ENCODE peak calls at places on chromosomes 1 and 21, in nine cellular contexts. One of them, this sample, is unnamed.

GRCh38 chr1:180953291-180953747 is 40.6 kb downstream of the KIAA1614 start:
- DNase-seq in GM23338: peak
- DNase-seq in neural progenitor cell: no peak
- DNase-seq in activated T-helper 1 cell treated with Interleukin-2 at 50 U/mL for 16 hours: no peak
- DNase-seq in KG1: no peak
- DNase-seq in stimulated activated CD4-positive, alpha-beta T cell treated with anti-CD3 and anti-CD28 coated beads, Interleukin-12 subunit alpha, Interleukin-12 subunit beta, amount 100 ng/mL, for 4 hours: peak
- DNase-seq in activated CD8-positive, alpha-beta memory T cell treated with anti-CD3 and anti-CD28 coated beads for 1 hour: no peak
- DNase-seq in activated T-helper 2 cell treated with anti-CD3 and anti-CD28 coated beads, Interferon-gamma antibody, Interleukin-2, Interleukin-4, amounts not matched to agents 10 μg/mL and 5 μg/mL and 100 μg/mL, durations not matched to agents 14 hours and 24 hours and 36 hours: no peak
- DNase-seq in H7: peak
- DNase-seq in this sample: no peak

GRCh38 chr21:34933609-34934345 is 115.3 kb downstream of the RUNX1 start:
- DNase-seq in GM23338: no peak
- DNase-seq in neural progenitor cell: no peak
- DNase-seq in activated T-helper 1 cell treated with Interleukin-2 at 50 U/mL for 16 hours: no peak
- DNase-seq in KG1: no peak
- DNase-seq in stimulated activated CD4-positive, alpha-beta T cell treated with anti-CD3 and anti-CD28 coated beads, Interleukin-12 subunit alpha, Interleukin-12 subunit beta, amount 100 ng/mL, for 4 hours: no peak
- DNase-seq in activated CD8-positive, alpha-beta memory T cell treated with anti-CD3 and anti-CD28 coated beads for 1 hour: no peak
- DNase-seq in activated T-helper 2 cell treated with anti-CD3 and anti-CD28 coated beads, Interferon-gamma antibody, Interleukin-2, Interleukin-4, amounts not matched to agents 10 μg/mL and 5 μg/mL and 100 μg/mL, durations not matched to agents 14 hours and 24 hours and 36 hours: peak
- DNase-seq in H7: no peak
- DNase-seq in this sample: no peak

GRCh38 chr1:23019851-23020625 is 770 bp downstream of the KDM1A start:
- DNase-seq in GM23338: peak
- DNase-seq in neural progenitor cell: peak
- DNase-seq in activated T-helper 1 cell treated with Interleukin-2 at 50 U/mL for 16 hours: no peak
- DNase-seq in KG1: peak
- DNase-seq in stimulated activated CD4-positive, alpha-beta T cell treated with anti-CD3 and anti-CD28 coated beads, Interleukin-12 subunit alpha, Interleukin-12 subunit beta, amount 100 ng/mL, for 4 hours: peak
- DNase-seq in activated CD8-positive, alpha-beta memory T cell treated with anti-CD3 and anti-CD28 coated beads for 1 hour: no peak
- DNase-seq in activated T-helper 2 cell treated with anti-CD3 and anti-CD28 coated beads, Interferon-gamma antibody, Interleukin-2, Interleukin-4, amounts not matched to agents 10 μg/mL and 5 μg/mL and 100 μg/mL, durations not matched to agents 14 hours and 24 hours and 36 hours: peak
- DNase-seq in H7: peak
- DNase-seq in this sample: peak

GRCh38 chr1:242004751-242005495 is 6.0 kb upstream of the MAP1LC3C start:
- DNase-seq in GM23338: peak
- DNase-seq in neural progenitor cell: no peak
- DNase-seq in activated T-helper 1 cell treated with Interleukin-2 at 50 U/mL for 16 hours: no peak
- DNase-seq in KG1: no peak
- DNase-seq in stimulated activated CD4-positive, alpha-beta T cell treated with anti-CD3 and anti-CD28 coated beads, Interleukin-12 subunit alpha, Interleukin-12 subunit beta, amount 100 ng/mL, for 4 hours: no peak
- DNase-seq in activated CD8-positive, alpha-beta memory T cell treated with anti-CD3 and anti-CD28 coated beads for 1 hour: no peak
- DNase-seq in activated T-helper 2 cell treated with anti-CD3 and anti-CD28 coated beads, Interferon-gamma antibody, Interleukin-2, Interleukin-4, amounts not matched to agents 10 μg/mL and 5 μg/mL and 100 μg/mL, durations not matched to agents 14 hours and 24 hours and 36 hours: no peak
- DNase-seq in H7: no peak
- DNase-seq in this sample: no peak

GRCh38 chr1:96973605-96974004 is 252.0 kb downstream of the PTBP2 start:
- DNase-seq in GM23338: no peak
- DNase-seq in neural progenitor cell: no peak
- DNase-seq in activated T-helper 1 cell treated with Interleukin-2 at 50 U/mL for 16 hours: no peak
- DNase-seq in KG1: no peak
- DNase-seq in stimulated activated CD4-positive, alpha-beta T cell treated with anti-CD3 and anti-CD28 coated beads, Interleukin-12 subunit alpha, Interleukin-12 subunit beta, amount 100 ng/mL, for 4 hours: no peak
- DNase-seq in activated CD8-positive, alpha-beta memory T cell treated with anti-CD3 and anti-CD28 coated beads for 1 hour: no peak
- DNase-seq in activated T-helper 2 cell treated with anti-CD3 and anti-CD28 coated beads, Interferon-gamma antibody, Interleukin-2, Interleukin-4, amounts not matched to agents 10 μg/mL and 5 μg/mL and 100 μg/mL, durations not matched to agents 14 hours and 24 hours and 36 hours: no peak
- DNase-seq in H7: no peak
- DNase-seq in this sample: no peak

GRCh38 chr1:60088620-60089155 is 15.1 kb upstream of the C1orf87 start:
- DNase-seq in GM23338: peak
- DNase-seq in neural progenitor cell: no peak
- DNase-seq in activated T-helper 1 cell treated with Interleukin-2 at 50 U/mL for 16 hours: no peak
- DNase-seq in KG1: no peak
- DNase-seq in stimulated activated CD4-positive, alpha-beta T cell treated with anti-CD3 and anti-CD28 coated beads, Interleukin-12 subunit alpha, Interleukin-12 subunit beta, amount 100 ng/mL, for 4 hours: no peak
- DNase-seq in activated CD8-positive, alpha-beta memory T cell treated with anti-CD3 and anti-CD28 coated beads for 1 hour: no peak
- DNase-seq in activated T-helper 2 cell treated with anti-CD3 and anti-CD28 coated beads, Interferon-gamma antibody, Interleukin-2, Interleukin-4, amounts not matched to agents 10 μg/mL and 5 μg/mL and 100 μg/mL, durations not matched to agents 14 hours and 24 hours and 36 hours: no peak
- DNase-seq in H7: no peak
- DNase-seq in this sample: no peak

GRCh38 chr1:185467125-185467524 is 150.1 kb upstream of the IVNS1ABP start:
- DNase-seq in GM23338: no peak
- DNase-seq in neural progenitor cell: no peak
- DNase-seq in activated T-helper 1 cell treated with Interleukin-2 at 50 U/mL for 16 hours: no peak
- DNase-seq in KG1: no peak
- DNase-seq in stimulated activated CD4-positive, alpha-beta T cell treated with anti-CD3 and anti-CD28 coated beads, Interleukin-12 subunit alpha, Interleukin-12 subunit beta, amount 100 ng/mL, for 4 hours: no peak
- DNase-seq in activated CD8-positive, alpha-beta memory T cell treated with anti-CD3 and anti-CD28 coated beads for 1 hour: no peak
- DNase-seq in activated T-helper 2 cell treated with anti-CD3 and anti-CD28 coated beads, Interferon-gamma antibody, Interleukin-2, Interleukin-4, amounts not matched to agents 10 μg/mL and 5 μg/mL and 100 μg/mL, durations not matched to agents 14 hours and 24 hours and 36 hours: no peak
- DNase-seq in H7: no peak
- DNase-seq in this sample: no peak

GRCh38 chr1:106768501-106768900 is 288.0 kb upstream of the PRMT6 start:
- DNase-seq in GM23338: no peak
- DNase-seq in neural progenitor cell: no peak
- DNase-seq in activated T-helper 1 cell treated with Interleukin-2 at 50 U/mL for 16 hours: no peak
- DNase-seq in KG1: no peak
- DNase-seq in stimulated activated CD4-positive, alpha-beta T cell treated with anti-CD3 and anti-CD28 coated beads, Interleukin-12 subunit alpha, Interleukin-12 subunit beta, amount 100 ng/mL, for 4 hours: no peak
- DNase-seq in activated CD8-positive, alpha-beta memory T cell treated with anti-CD3 and anti-CD28 coated beads for 1 hour: no peak
- DNase-seq in activated T-helper 2 cell treated with anti-CD3 and anti-CD28 coated beads, Interferon-gamma antibody, Interleukin-2, Interleukin-4, amounts not matched to agents 10 μg/mL and 5 μg/mL and 100 μg/mL, durations not matched to agents 14 hours and 24 hours and 36 hours: no peak
- DNase-seq in H7: no peak
- DNase-seq in this sample: no peak

GRCh38 chr1:23657659-23658275 is 33.8 kb upstream of the RPL11 start:
- DNase-seq in GM23338: peak
- DNase-seq in neural progenitor cell: peak
- DNase-seq in activated T-helper 1 cell treated with Interleukin-2 at 50 U/mL for 16 hours: no peak
- DNase-seq in KG1: no peak
- DNase-seq in stimulated activated CD4-positive, alpha-beta T cell treated with anti-CD3 and anti-CD28 coated beads, Interleukin-12 subunit alpha, Interleukin-12 subunit beta, amount 100 ng/mL, for 4 hours: peak
- DNase-seq in activated CD8-positive, alpha-beta memory T cell treated with anti-CD3 and anti-CD28 coated beads for 1 hour: no peak
- DNase-seq in activated T-helper 2 cell treated with anti-CD3 and anti-CD28 coated beads, Interferon-gamma antibody, Interleukin-2, Interleukin-4, amounts not matched to agents 10 μg/mL and 5 μg/mL and 100 μg/mL, durations not matched to agents 14 hours and 24 hours and 36 hours: peak
- DNase-seq in H7: peak
- DNase-seq in this sample: no peak

GRCh38 chr1:226748306-226748705 is 9.2 kb upstream of the ITPKB start:
- DNase-seq in GM23338: no peak
- DNase-seq in neural progenitor cell: no peak
- DNase-seq in activated T-helper 1 cell treated with Interleukin-2 at 50 U/mL for 16 hours: no peak
- DNase-seq in KG1: no peak
- DNase-seq in stimulated activated CD4-positive, alpha-beta T cell treated with anti-CD3 and anti-CD28 coated beads, Interleukin-12 subunit alpha, Interleukin-12 subunit beta, amount 100 ng/mL, for 4 hours: no peak
- DNase-seq in activated CD8-positive, alpha-beta memory T cell treated with anti-CD3 and anti-CD28 coated beads for 1 hour: no peak
- DNase-seq in activated T-helper 2 cell treated with anti-CD3 and anti-CD28 coated beads, Interferon-gamma antibody, Interleukin-2, Interleukin-4, amounts not matched to agents 10 μg/mL and 5 μg/mL and 100 μg/mL, durations not matched to agents 14 hours and 24 hours and 36 hours: no peak
- DNase-seq in H7: no peak
- DNase-seq in this sample: no peak

GRCh38 chr1:84758968-84759491 is 68.8 kb upstream of the SSX2IP start:
- DNase-seq in GM23338: no peak
- DNase-seq in neural progenitor cell: no peak
- DNase-seq in activated T-helper 1 cell treated with Interleukin-2 at 50 U/mL for 16 hours: no peak
- DNase-seq in KG1: no peak
- DNase-seq in stimulated activated CD4-positive, alpha-beta T cell treated with anti-CD3 and anti-CD28 coated beads, Interleukin-12 subunit alpha, Interleukin-12 subunit beta, amount 100 ng/mL, for 4 hours: peak
- DNase-seq in activated CD8-positive, alpha-beta memory T cell treated with anti-CD3 and anti-CD28 coated beads for 1 hour: no peak
- DNase-seq in activated T-helper 2 cell treated with anti-CD3 and anti-CD28 coated beads, Interferon-gamma antibody, Interleukin-2, Interleukin-4, amounts not matched to agents 10 μg/mL and 5 μg/mL and 100 μg/mL, durations not matched to agents 14 hours and 24 hours and 36 hours: no peak
- DNase-seq in H7: no peak
- DNase-seq in this sample: peak

GRCh38 chr1:76933847-76934657 is 66.8 kb downstream of the ST6GALNAC5 start:
- DNase-seq in GM23338: peak
- DNase-seq in neural progenitor cell: peak
- DNase-seq in activated T-helper 1 cell treated with Interleukin-2 at 50 U/mL for 16 hours: no peak
- DNase-seq in KG1: no peak
- DNase-seq in stimulated activated CD4-positive, alpha-beta T cell treated with anti-CD3 and anti-CD28 coated beads, Interleukin-12 subunit alpha, Interleukin-12 subunit beta, amount 100 ng/mL, for 4 hours: no peak
- DNase-seq in activated CD8-positive, alpha-beta memory T cell treated with anti-CD3 and anti-CD28 coated beads for 1 hour: no peak
- DNase-seq in activated T-helper 2 cell treated with anti-CD3 and anti-CD28 coated beads, Interferon-gamma antibody, Interleukin-2, Interleukin-4, amounts not matched to agents 10 μg/mL and 5 μg/mL and 100 μg/mL, durations not matched to agents 14 hours and 24 hours and 36 hours: no peak
- DNase-seq in H7: peak
- DNase-seq in this sample: no peak

GRCh38 chr1:246213036-246213435 is 294.0 kb downstream of the SMYD3 start:
- DNase-seq in GM23338: no peak
- DNase-seq in neural progenitor cell: no peak
- DNase-seq in activated T-helper 1 cell treated with Interleukin-2 at 50 U/mL for 16 hours: no peak
- DNase-seq in KG1: no peak
- DNase-seq in stimulated activated CD4-positive, alpha-beta T cell treated with anti-CD3 and anti-CD28 coated beads, Interleukin-12 subunit alpha, Interleukin-12 subunit beta, amount 100 ng/mL, for 4 hours: no peak
- DNase-seq in activated CD8-positive, alpha-beta memory T cell treated with anti-CD3 and anti-CD28 coated beads for 1 hour: no peak
- DNase-seq in activated T-helper 2 cell treated with anti-CD3 and anti-CD28 coated beads, Interferon-gamma antibody, Interleukin-2, Interleukin-4, amounts not matched to agents 10 μg/mL and 5 μg/mL and 100 μg/mL, durations not matched to agents 14 hours and 24 hours and 36 hours: no peak
- DNase-seq in H7: no peak
- DNase-seq in this sample: no peak

GRCh38 chr1:145999321-146000024 is 3.1 kb upstream of the TXNIP start:
- DNase-seq in GM23338: no peak
- DNase-seq in neural progenitor cell: no peak
- DNase-seq in activated T-helper 1 cell treated with Interleukin-2 at 50 U/mL for 16 hours: no peak
- DNase-seq in KG1: no peak
- DNase-seq in stimulated activated CD4-positive, alpha-beta T cell treated with anti-CD3 and anti-CD28 coated beads, Interleukin-12 subunit alpha, Interleukin-12 subunit beta, amount 100 ng/mL, for 4 hours: no peak
- DNase-seq in activated CD8-positive, alpha-beta memory T cell treated with anti-CD3 and anti-CD28 coated beads for 1 hour: no peak
- DNase-seq in activated T-helper 2 cell treated with anti-CD3 and anti-CD28 coated beads, Interferon-gamma antibody, Interleukin-2, Interleukin-4, amounts not matched to agents 10 μg/mL and 5 μg/mL and 100 μg/mL, durations not matched to agents 14 hours and 24 hours and 36 hours: no peak
- DNase-seq in H7: no peak
- DNase-seq in this sample: no peak

GRCh38 chr21:25691931-25692330 is 42.8 kb downstream of the ATP5PF start:
- DNase-seq in GM23338: no peak
- DNase-seq in neural progenitor cell: no peak
- DNase-seq in activated T-helper 1 cell treated with Interleukin-2 at 50 U/mL for 16 hours: no peak
- DNase-seq in KG1: no peak
- DNase-seq in stimulated activated CD4-positive, alpha-beta T cell treated with anti-CD3 and anti-CD28 coated beads, Interleukin-12 subunit alpha, Interleukin-12 subunit beta, amount 100 ng/mL, for 4 hours: no peak
- DNase-seq in activated CD8-positive, alpha-beta memory T cell treated with anti-CD3 and anti-CD28 coated beads for 1 hour: no peak
- DNase-seq in activated T-helper 2 cell treated with anti-CD3 and anti-CD28 coated beads, Interferon-gamma antibody, Interleukin-2, Interleukin-4, amounts not matched to agents 10 μg/mL and 5 μg/mL and 100 μg/mL, durations not matched to agents 14 hours and 24 hours and 36 hours: no peak
- DNase-seq in H7: no peak
- DNase-seq in this sample: no peak

GRCh38 chr1:77504986-77505385 is 177.5 kb downstream of the ZZZ3 start:
- DNase-seq in GM23338: no peak
- DNase-seq in neural progenitor cell: no peak
- DNase-seq in activated T-helper 1 cell treated with Interleukin-2 at 50 U/mL for 16 hours: no peak
- DNase-seq in KG1: no peak
- DNase-seq in stimulated activated CD4-positive, alpha-beta T cell treated with anti-CD3 and anti-CD28 coated beads, Interleukin-12 subunit alpha, Interleukin-12 subunit beta, amount 100 ng/mL, for 4 hours: no peak
- DNase-seq in activated CD8-positive, alpha-beta memory T cell treated with anti-CD3 and anti-CD28 coated beads for 1 hour: no peak
- DNase-seq in activated T-helper 2 cell treated with anti-CD3 and anti-CD28 coated beads, Interferon-gamma antibody, Interleukin-2, Interleukin-4, amounts not matched to agents 10 μg/mL and 5 μg/mL and 100 μg/mL, durations not matched to agents 14 hours and 24 hours and 36 hours: no peak
- DNase-seq in H7: no peak
- DNase-seq in this sample: no peak

GRCh38 chr1:14516974-14517812 is 81.3 kb upstream of the KAZN start:
- DNase-seq in GM23338: no peak
- DNase-seq in neural progenitor cell: no peak
- DNase-seq in activated T-helper 1 cell treated with Interleukin-2 at 50 U/mL for 16 hours: no peak
- DNase-seq in KG1: no peak
- DNase-seq in stimulated activated CD4-positive, alpha-beta T cell treated with anti-CD3 and anti-CD28 coated beads, Interleukin-12 subunit alpha, Interleukin-12 subunit beta, amount 100 ng/mL, for 4 hours: no peak
- DNase-seq in activated CD8-positive, alpha-beta memory T cell treated with anti-CD3 and anti-CD28 coated beads for 1 hour: no peak
- DNase-seq in activated T-helper 2 cell treated with anti-CD3 and anti-CD28 coated beads, Interferon-gamma antibody, Interleukin-2, Interleukin-4, amounts not matched to agents 10 μg/mL and 5 μg/mL and 100 μg/mL, durations not matched to agents 14 hours and 24 hours and 36 hours: no peak
- DNase-seq in H7: no peak
- DNase-seq in this sample: no peak

GRCh38 chr1:48596036-48596435 is 124.0 kb upstream of the SPATA6 start:
- DNase-seq in GM23338: peak
- DNase-seq in neural progenitor cell: peak
- DNase-seq in activated T-helper 1 cell treated with Interleukin-2 at 50 U/mL for 16 hours: no peak
- DNase-seq in KG1: no peak
- DNase-seq in stimulated activated CD4-positive, alpha-beta T cell treated with anti-CD3 and anti-CD28 coated beads, Interleukin-12 subunit alpha, Interleukin-12 subunit beta, amount 100 ng/mL, for 4 hours: no peak
- DNase-seq in activated CD8-positive, alpha-beta memory T cell treated with anti-CD3 and anti-CD28 coated beads for 1 hour: no peak
- DNase-seq in activated T-helper 2 cell treated with anti-CD3 and anti-CD28 coated beads, Interferon-gamma antibody, Interleukin-2, Interleukin-4, amounts not matched to agents 10 μg/mL and 5 μg/mL and 100 μg/mL, durations not matched to agents 14 hours and 24 hours and 36 hours: no peak
- DNase-seq in H7: peak
- DNase-seq in this sample: no peak

GRCh38 chr1:159869607-159870006 is 7.2 kb upstream of the VSIG8 start:
- DNase-seq in GM23338: no peak
- DNase-seq in neural progenitor cell: no peak
- DNase-seq in activated T-helper 1 cell treated with Interleukin-2 at 50 U/mL for 16 hours: no peak
- DNase-seq in KG1: no peak
- DNase-seq in stimulated activated CD4-positive, alpha-beta T cell treated with anti-CD3 and anti-CD28 coated beads, Interleukin-12 subunit alpha, Interleukin-12 subunit beta, amount 100 ng/mL, for 4 hours: no peak
- DNase-seq in activated CD8-positive, alpha-beta memory T cell treated with anti-CD3 and anti-CD28 coated beads for 1 hour: no peak
- DNase-seq in activated T-helper 2 cell treated with anti-CD3 and anti-CD28 coated beads, Interferon-gamma antibody, Interleukin-2, Interleukin-4, amounts not matched to agents 10 μg/mL and 5 μg/mL and 100 μg/mL, durations not matched to agents 14 hours and 24 hours and 36 hours: no peak
- DNase-seq in H7: no peak
- DNase-seq in this sample: no peak

This sample was measured in adrenal gland.